ENCODE peak calls at places on chromosomes 5 and 9, in five cellular contexts. T is OCI-LY7, E is GM23248, A is stomach, Y is SJSA1. U is an unnamed sample. For H3K9me3, the result is how much of the 10 kb centered on the place peaks cover.

GRCh38 chr9:119961774-119962408 is 592.7 kb upstream of the BRINP1 start:
- DNase-seq in T (no peak), Y (no peak), E (peak), A (peak), U (no peak)

GRCh38 chr9:650362-650761 is 191.1 kb upstream of the DMRT1 start:
- DNase-seq in A (no peak), Y (no peak), T (peak), E (peak), U (no peak)

GRCh38 chr5:171660438-171660837 is 125.2 kb upstream of the SMIM23 start:
- DNase-seq in A (no peak), T (no peak), E (no peak), Y (no peak), U (no peak)

GRCh38 chr5:25190521-25191000 is 545.8 kb upstream of the CDH10 start:
- DNase-seq in A (no peak), E (no peak), Y (no peak), T (no peak), U (no peak)

GRCh38 chr9:114096041-114096511 is 3.0 kb downstream of the KIF12 start:
- DNase-seq in A (no peak), E (no peak), T (no peak), Y (no peak), U (no peak)

GRCh38 chr9:93090091-93090655 is 5.8 kb upstream of the CARD19 start:
- DNase-seq in A (no peak), Y (no peak), T (peak), E (no peak), U (no peak)

GRCh38 chr9:114412057-114412683 is 24.4 kb upstream of the AKNA start:
- DNase-seq in T (no peak), E (no peak), Y (no peak), A (no peak), U (no peak)

GRCh38 chr9:419571-420156 is 205.0 kb downstream of the DOCK8 start:
- DNase-seq in A (peak), E (peak), T (no peak), Y (peak), U (no peak)

GRCh38 chr5:151023651-151024050 is 3.3 kb downstream of the GPX3 start:
- DNase-seq in A (peak), Y (no peak), T (no peak), E (peak), U (peak)
- H3K27ac ChIP-seq in A (peak), Y (no peak), T (no peak), E (no peak), U (peak)

GRCh38 chr5:72108200-72109050 is 1.1 kb downstream of the MAP1B start:
- DNase-seq in A (no peak), T (no peak), E (peak), Y (peak), U (no peak)
- H3K4me3 ChIP-seq in A (peak), T (peak), E (peak), Y (peak), U (peak)

GRCh38 chr5:141356950-141357349 is 2.1 kb downstream of the PCDHGA4 start:
- DNase-seq in Y (no peak), T (no peak), A (no peak), E (no peak), U (no peak)

GRCh38 chr5:141351591-141351990 is 1.7 kb downstream of the PCDHGB1 start:
- DNase-seq in E (no peak), T (no peak), A (no peak), Y (no peak), U (no peak)

GRCh38 chr5:141356133-141356532 is 1.3 kb downstream of the PCDHGA4 start:
- DNase-seq in E (no peak), Y (no peak), T (no peak), A (no peak), U (no peak)

GRCh38 chr5:141355641-141356040 is 820 bp downstream of the PCDHGA4 start:
- DNase-seq in T (no peak), Y (no peak), A (no peak), E (no peak), U (no peak)

GRCh38 chr5:141354900-141355469 is at the start of gene PCDHGA4:
- DNase-seq in E (peak), Y (no peak), T (peak), A (no peak), U (no peak)
- H3K9me3 ChIP-seq in E (under half), Y (under half), T (under half), A (half or more), U (under half)

GRCh38 chr9:76571288-76572204 is 112.6 kb downstream of the GCNT1 start:
- DNase-seq in E (peak), Y (peak), A (no peak), T (peak), U (no peak)
- H3K27ac ChIP-seq in E (peak), Y (peak), A (peak), T (peak), U (peak)

U was measured in Peyer's patch.